ENCODE peak calls at places on chromosome 18, in eight cellular contexts. M is OCI-LY7, I is cardiac muscle cell, Q is NCI-H524, T is HuH-7.5, J is omental fat pad, R is ascending aorta, N is sciatic nerve. Z is an unnamed sample.
A peak's percentile ranks its signal among the peaks of the same experiment; 100 is the strongest.

GRCh38 chr18:13680612-13681011 is 45.7 kb downstream of the FAM210A start:
- DNase-seq in R (no peak), J (no peak), Q (no peak), T (no peak), I (peak; percentile 32), N (no peak), M (no peak), Z (no peak)

GRCh38 chr18:36706313-36706881 is 122.4 kb downstream of the TPGS2 start:
- DNase-seq in I (no peak), Q (no peak), T (no peak), R (no peak), N (no peak), M (no peak), J (no peak), Z (no peak)

GRCh38 chr18:71442830-71443229 is 1101.3 kb downstream of the CBLN2 start:
- DNase-seq in Q (no peak), J (no peak), M (no peak), R (no peak), I (peak; percentile 82), T (no peak), N (no peak), Z (no peak)

GRCh38 chr18:31241900-31242409 is 76.0 kb upstream of the DSG1 start:
- DNase-seq in I (peak; percentile 1), N (no peak), M (no peak), J (no peak), Q (no peak), R (no peak), T (peak; percentile 5), Z (no peak)

GRCh38 chr18:9348766-9349165 is 14.2 kb downstream of the TWSG1 start:
- DNase-seq in T (no peak), J (no peak), N (no peak), I (no peak), M (no peak), Q (no peak), R (no peak), Z (no peak)

GRCh38 chr18:59509477-59510173 is 150.6 kb upstream of the LMAN1 start:
- DNase-seq in R (peak; percentile 50), I (no peak), J (no peak), M (no peak), T (no peak), N (no peak), Q (no peak), Z (no peak)

GRCh38 chr18:711693-712400 is 583 bp downstream of the ENOSF1 start:
- DNase-seq in M (peak; percentile 68), Q (no peak), R (peak; percentile 89), I (peak; percentile 95), J (peak; percentile 84), T (peak; percentile 60), N (peak; percentile 88), Z (no peak)

GRCh38 chr18:12287131-12287681 is 20.8 kb upstream of the TUBB6 start:
- DNase-seq in I (no peak), T (no peak), M (no peak), Q (no peak), R (no peak), N (no peak), J (no peak), Z (no peak)

GRCh38 chr18:70709124-70709523 is 420.3 kb downstream of the SOCS6 start:
- DNase-seq in T (no peak), N (no peak), J (no peak), R (no peak), M (no peak), Q (no peak), I (no peak), Z (no peak)

GRCh38 chr18:58638446-58638845 is 9.6 kb upstream of the ALPK2 start:
- DNase-seq in M (peak; percentile 25), N (no peak), I (no peak), Q (no peak), J (no peak), R (no peak), T (no peak), Z (no peak)

GRCh38 chr18:48408727-48409590 is at the start of gene ZBTB7C:
- DNase-seq in N (no peak), I (peak; percentile 22), J (no peak), Q (no peak), R (no peak), T (peak; percentile 46), M (no peak), Z (no peak)

GRCh38 chr18:31217038-31217437 is 54.4 kb upstream of the DSC1 start:
- DNase-seq in M (no peak), N (no peak), T (no peak), J (no peak), I (no peak), R (no peak), Q (no peak), Z (no peak)